ENCODE peak calls at places on chromosomes 11 and 22, in six cellular contexts. J is AG04450, U is heart right ventricle, H is fibroblast of lung, L is PC-3, Z is breast epithelium. N is an unnamed sample.

GRCh38 chr11:31509017-31509411 is 408 bp downstream of the IMMP1L start:
- DNase-seq in J (no peak), H (no peak), L (peak; percentile 5), U (no peak), Z (no peak), N (no peak)

GRCh38 chr11:118012083-118012669 is 26.0 kb downstream of the IL10RA start:
- DNase-seq in L (peak; percentile 58), Z (no peak), U (no peak), H (peak; percentile 15), J (no peak), N (peak; percentile 45)

GRCh38 chr11:42521994-42522393 is 789.8 kb upstream of the API5 start:
- DNase-seq in L (peak; percentile 78), H (peak; percentile 10), J (no peak), Z (no peak), U (no peak), N (no peak)

GRCh38 chr22:48701296-48702030 is 1126.2 kb downstream of the BRD1 start:
- DNase-seq in U (no peak), J (no peak), Z (no peak), L (no peak), H (no peak), N (no peak)

GRCh38 chr11:102118937-102119336 is 8.7 kb downstream of the YAP1 start:
- DNase-seq in Z (no peak), L (no peak), H (no peak), U (no peak), J (no peak), N (no peak)

GRCh38 chr11:12161603-12162350 is 51.4 kb downstream of the MICAL2 start:
- DNase-seq in H (no peak), J (no peak), L (no peak), Z (no peak), U (no peak), N (no peak)

GRCh38 chr11:69335461-69336386 is 41.8 kb downstream of the MYEOV start:
- DNase-seq in J (no peak), L (peak; percentile 63), U (no peak), H (peak; percentile 27), Z (no peak), N (no peak)

GRCh38 chr22:11360632-11361031 is 4167.4 kb upstream of the OR11H1 start:
- DNase-seq in J (no peak), U (no peak), Z (no peak), L (no peak), H (no peak), N (no peak)

GRCh38 chr11:116605543-116605942 is 167.2 kb downstream of the BUD13 start:
- DNase-seq in Z (no peak), H (peak; percentile 22), U (no peak), J (no peak), L (peak; percentile 72), N (peak; percentile 46)

GRCh38 chr22:41780714-41781507 is 19.6 kb upstream of the CCDC134 start:
- DNase-seq in L (no peak), Z (peak; percentile 27), J (no peak), H (peak; percentile 50), U (peak; percentile 44), N (no peak)

GRCh38 chr11:116333193-116333592 is 439.6 kb downstream of the BUD13 start:
- DNase-seq in U (no peak), J (no peak), H (peak; percentile 4), L (no peak), Z (no peak), N (peak; percentile 52)

GRCh38 chr22:46390652-46391301 is 55.3 kb downstream of the TRMU start:
- DNase-seq in H (peak; percentile 24), J (peak; percentile 6), Z (peak; percentile 47), U (peak; percentile 71), L (peak; percentile 63), N (no peak)
- TF ChIP-seq CTCF in H (peak; percentile 57), J (peak; percentile 69), Z (peak; percentile 24), U (peak; percentile 54), L (peak; percentile 58), N (no peak)

GRCh38 chr11:128513915-128514681 is 73.3 kb downstream of the ETS1 start:
- DNase-seq in U (no peak), J (no peak), H (peak; percentile 48), L (no peak), Z (no peak), N (no peak)

GRCh38 chr11:128508785-128509518 is 78.4 kb downstream of the ETS1 start:
- DNase-seq in U (no peak), L (peak; percentile 83), H (peak; percentile 60), Z (no peak), J (no peak), N (peak; percentile 66)

GRCh38 chr11:128509990-128510389 is 77.4 kb downstream of the ETS1 start:
- DNase-seq in U (no peak), J (no peak), L (peak; percentile 76), H (peak; percentile 45), Z (no peak), N (no peak)

GRCh38 chr11:128512478-128513127 is 74.8 kb downstream of the ETS1 start:
- DNase-seq in U (no peak), Z (no peak), H (no peak), L (no peak), J (no peak), N (no peak)

GRCh38 chr11:128511712-128512111 is 75.6 kb downstream of the ETS1 start:
- DNase-seq in L (no peak), Z (no peak), H (no peak), U (no peak), J (no peak), N (no peak)
- H3K27ac ChIP-seq in L (no peak overlapping the region), Z (no peak overlapping the region), H (no peak overlapping the region), U (no peak overlapping the region), J (no peak overlapping the region), N (no peak overlapping the region)

DNA sequence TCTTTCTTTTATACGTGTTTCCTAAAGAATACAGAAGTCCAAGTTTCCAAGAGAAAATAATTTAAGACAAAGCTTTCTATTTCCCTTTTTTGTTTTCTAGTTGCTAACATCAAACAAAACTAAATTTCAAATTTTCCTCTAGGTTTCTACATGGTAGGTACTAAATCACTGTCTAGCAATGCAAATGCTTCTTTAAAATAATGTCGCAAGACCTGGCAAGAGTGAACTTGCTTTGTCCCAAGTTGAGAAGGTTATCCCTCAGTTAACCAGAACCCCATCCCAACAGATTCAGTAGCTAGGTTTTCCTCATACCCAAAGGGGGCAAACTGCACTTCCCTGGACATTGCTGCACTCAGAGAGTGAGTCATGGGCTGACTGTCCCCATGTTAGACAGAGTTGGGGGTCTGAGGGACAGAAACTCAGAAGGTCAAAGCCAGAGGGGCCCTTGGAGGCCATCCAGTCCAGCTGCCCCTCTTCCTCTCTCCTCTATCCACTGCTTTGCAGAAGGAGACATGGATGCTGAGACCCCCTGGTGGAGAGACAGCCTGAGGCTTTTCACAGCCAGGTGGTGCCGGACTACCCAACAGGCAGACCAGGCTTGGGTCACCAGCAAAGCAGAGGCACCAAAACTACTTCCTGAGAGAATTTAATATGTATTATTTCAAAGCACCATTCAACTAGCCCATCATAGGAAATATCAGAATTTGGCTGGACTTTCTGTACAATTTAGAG is 23.1 kb downstream of the OR2AT4 start:
- DNase-seq in U (no peak), L (no peak), J (no peak), Z (no peak), H (no peak), N (no peak)
- TF ChIP-seq CTCF in U (no peak), L (peak; percentile 25), J (peak; percentile 25), Z (no peak), H (no peak), N (no peak)

GRCh38 chr11:122230387-122230760 is 114.4 kb upstream of the BLID start:
- DNase-seq in U (no peak), L (no peak), Z (no peak), H (peak; percentile 68), J (no peak), N (no peak)

GRCh38 chr11:122232985-122233384 is 117.0 kb upstream of the BLID start:
- DNase-seq in H (no peak), L (peak; percentile 29), U (no peak), J (no peak), Z (no peak), N (no peak)

GRCh38 chr11:122229611-122230386 is 113.8 kb upstream of the BLID start:
- DNase-seq in J (no peak), L (no peak), H (peak; percentile 49), U (no peak), Z (no peak), N (no peak)

GRCh38 chr11:122226810-122227379 is 110.9 kb upstream of the BLID start:
- DNase-seq in H (peak; percentile 86), U (no peak), L (no peak), J (no peak), Z (no peak), N (no peak)

DNA sequence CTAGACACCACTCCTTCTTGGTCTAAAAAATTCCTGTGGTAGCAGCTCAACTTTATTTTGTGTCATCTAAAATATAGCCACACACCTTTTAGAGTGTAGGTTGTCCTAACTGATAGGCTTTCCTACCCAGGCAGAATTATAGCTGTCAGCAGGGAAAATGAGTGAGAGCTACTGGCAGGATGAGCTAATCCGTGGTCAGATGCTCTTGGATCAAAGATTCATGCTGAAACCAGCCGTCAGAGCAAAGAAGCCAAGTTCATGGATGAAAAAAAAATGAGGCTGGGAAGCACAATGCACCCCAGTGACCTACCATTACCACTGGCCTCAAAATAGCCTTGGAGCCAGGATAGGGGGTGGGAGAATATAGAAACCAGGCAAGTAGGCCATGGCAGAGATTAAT is 113.1 kb upstream of the BLID start:
- DNase-seq in H (peak; percentile 79), U (no peak), Z (no peak), L (no peak), J (no peak), N (no peak)
- H3K27ac ChIP-seq in H (peak overlapping the region; percentile 63), U (peak overlapping the region; percentile 50), Z (no peak overlapping the region), L (no peak overlapping the region), J (no peak overlapping the region), N (no peak overlapping the region)

GRCh38 chr22:31846161-31847115 is 92.6 kb downstream of the DEPDC5 start:
- DNase-seq in H (peak; percentile 90), Z (no peak), L (no peak), J (peak; percentile 68), U (no peak), N (no peak)
- TF ChIP-seq CTCF in H (peak; percentile 30), Z (no peak), L (peak; percentile 47), J (peak; percentile 33), U (peak; percentile 14), N (peak; percentile 45)

GRCh38 chr11:73382747-73383146 is 6.5 kb downstream of the RELT start:
- DNase-seq in J (no peak), U (no peak), H (no peak), Z (no peak), L (no peak), N (no peak)

GRCh38 chr11:73383249-73384126 is 7.3 kb downstream of the RELT start:
- DNase-seq in U (no peak), Z (no peak), L (no peak), H (no peak), J (no peak), N (no peak)

GRCh38 chr11:73384531-73384870 is 8.3 kb downstream of the RELT start:
- DNase-seq in U (no peak), L (no peak), J (no peak), H (no peak), Z (no peak), N (no peak)

GRCh38 chr11:73384871-73385692 is 8.9 kb downstream of the RELT start:
- DNase-seq in Z (no peak), U (peak; percentile 73), J (no peak), L (no peak), H (no peak), N (no peak)

DNA sequence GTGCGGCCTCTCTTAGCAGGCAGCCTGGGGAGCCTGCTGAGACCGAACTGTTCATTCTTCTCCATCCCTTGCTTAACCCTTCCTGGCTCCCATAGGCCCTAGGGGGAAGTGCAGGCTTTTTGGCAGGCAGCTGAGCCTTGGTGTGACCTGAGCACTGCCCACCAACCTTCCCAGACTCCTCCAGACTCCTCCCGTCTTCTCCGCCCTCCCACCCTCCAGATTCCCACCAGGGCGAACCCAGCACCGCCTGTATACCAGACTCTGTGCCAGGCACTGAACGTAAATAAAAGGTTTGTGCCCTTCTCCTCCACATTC is 7.9 kb downstream of the RELT start:
- DNase-seq in L (no peak), Z (no peak), U (no peak), H (no peak), J (no peak), N (no peak)
- H3K27ac ChIP-seq in L (no peak overlapping the region), Z (no peak overlapping the region), U (no peak overlapping the region), H (no peak overlapping the region), J (no peak overlapping the region), N (no peak overlapping the region)